ENCODE peak calls at places on chromosomes 6 and 20, in nine cellular contexts. N, Y, K, O, Z, U, J, F and R are unnamed samples.

GRCh38 chr6:139247618-139248017 is 44.2 kb downstream of the TXLNB start:
- DNase-seq in J (no peak), N (no peak), F (no peak), K (no peak), U (no peak), Z (no peak), Y (no peak), O (no peak), R (no peak)

GRCh38 chr6:81265106-81265505 is 487.4 kb downstream of the TENT5A start:
- DNase-seq in U (no peak), O (no peak), Y (peak), K (peak), J (no peak), Z (no peak), F (peak), N (no peak), R (no peak)

GRCh38 chr20:2746636-2747265 is 53.7 kb downstream of the CPXM1 start:
- DNase-seq in J (no peak), O (no peak), Z (no peak), Y (no peak), U (peak), F (peak), N (no peak), K (no peak), R (no peak)

GRCh38 chr6:12311106-12311505 is 20.9 kb downstream of the EDN1 start:
- DNase-seq in O (peak), N (no peak), U (no peak), Z (no peak), Y (no peak), J (no peak), K (no peak), F (no peak), R (no peak)

GRCh38 chr6:79420054-79420453 is 117.2 kb downstream of the LCA5 start:
- DNase-seq in O (no peak), F (no peak), Y (no peak), K (no peak), J (no peak), Z (no peak), U (no peak), N (no peak), R (no peak)

GRCh38 chr6:93418113-93418447 is 1.3 kb downstream of the EPHA7 start:
- DNase-seq in Y (peak), K (no peak), O (no peak), N (no peak), U (no peak), Z (no peak), F (no peak), J (no peak), R (no peak)

GRCh38 chr6:5782783-5783567 is 223.8 kb downstream of the NRN1 start:
- DNase-seq in U (no peak), Y (no peak), Z (no peak), J (no peak), F (peak), K (peak), N (no peak), O (no peak), R (no peak)

GRCh38 chr20:18058661-18059467 is 1.1 kb upstream of the OVOL2 start:
- DNase-seq in N (no peak), O (peak), J (no peak), F (no peak), Y (peak), Z (peak), K (no peak), U (no peak), R (no peak)

GRCh38 chr6:27188206-27188884 is 59.2 kb upstream of the PRSS16 start:
- DNase-seq in O (peak), Z (peak), K (peak), J (peak), F (peak), Y (peak), U (peak), N (no peak), R (no peak)

GRCh38 chr20:3749689-3750639 is 17.5 kb downstream of the HSPA12B start:
- DNase-seq in O (peak), N (no peak), F (no peak), Y (peak), Z (peak), K (no peak), U (peak), J (peak), R (no peak)
- TF ChIP-seq CTCF in O (peak), N (peak), F (peak), Y (peak), Z (peak), K (peak), U (peak), J (peak), R (peak)

DNA sequence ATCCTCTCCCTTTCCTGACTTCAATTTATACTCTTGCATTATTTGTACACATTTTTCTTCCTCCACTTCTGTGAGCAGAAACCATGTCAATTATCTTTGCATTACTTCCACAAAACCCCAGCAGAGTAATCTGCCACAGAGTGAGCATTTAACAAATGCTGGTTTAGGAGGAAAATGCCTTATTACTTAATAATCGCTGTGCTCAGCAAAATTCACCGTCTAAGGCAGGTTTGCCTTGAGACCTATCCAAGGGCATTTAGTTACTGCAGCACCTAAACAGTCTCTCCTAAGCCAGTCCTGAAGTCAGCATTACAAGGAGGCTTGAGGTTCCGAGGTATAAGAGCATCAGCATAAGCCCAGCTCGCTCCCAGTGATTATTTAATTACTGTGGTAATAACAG is 28.3 kb downstream of the MAP7 start:
- DNase-seq in Y (no peak), K (no peak), N (no peak), Z (no peak), U (no peak), J (no peak), F (no peak), O (no peak), R (no peak)
- H3K4me3 ChIP-seq in Y (no peak), K (no peak), N (no peak), Z (no peak), U (no peak), J (no peak), F (no peak), O (no peak), R (no peak)

GRCh38 chr6:13814938-13815575 is 700 bp upstream of the MCUR1 start:
- DNase-seq in Z (peak), O (no peak), U (no peak), N (no peak), F (no peak), K (no peak), Y (no peak), J (peak), R (no peak)

GRCh38 chr6:13813011-13813410 is 1.3 kb downstream of the MCUR1 start:
- DNase-seq in N (no peak), O (peak), J (peak), Y (no peak), U (no peak), Z (no peak), K (no peak), F (no peak), R (no peak)

GRCh38 chr6:13812359-13812642 is 2.1 kb downstream of the MCUR1 start:
- DNase-seq in O (no peak), Z (no peak), J (no peak), F (no peak), U (no peak), K (no peak), Y (no peak), N (no peak), R (no peak)

GRCh38 chr6:13813621-13814175 is 659 bp downstream of the MCUR1 start:
- DNase-seq in U (no peak), Z (peak), O (peak), F (peak), J (no peak), N (peak), Y (peak), K (peak), R (no peak)

DNA sequence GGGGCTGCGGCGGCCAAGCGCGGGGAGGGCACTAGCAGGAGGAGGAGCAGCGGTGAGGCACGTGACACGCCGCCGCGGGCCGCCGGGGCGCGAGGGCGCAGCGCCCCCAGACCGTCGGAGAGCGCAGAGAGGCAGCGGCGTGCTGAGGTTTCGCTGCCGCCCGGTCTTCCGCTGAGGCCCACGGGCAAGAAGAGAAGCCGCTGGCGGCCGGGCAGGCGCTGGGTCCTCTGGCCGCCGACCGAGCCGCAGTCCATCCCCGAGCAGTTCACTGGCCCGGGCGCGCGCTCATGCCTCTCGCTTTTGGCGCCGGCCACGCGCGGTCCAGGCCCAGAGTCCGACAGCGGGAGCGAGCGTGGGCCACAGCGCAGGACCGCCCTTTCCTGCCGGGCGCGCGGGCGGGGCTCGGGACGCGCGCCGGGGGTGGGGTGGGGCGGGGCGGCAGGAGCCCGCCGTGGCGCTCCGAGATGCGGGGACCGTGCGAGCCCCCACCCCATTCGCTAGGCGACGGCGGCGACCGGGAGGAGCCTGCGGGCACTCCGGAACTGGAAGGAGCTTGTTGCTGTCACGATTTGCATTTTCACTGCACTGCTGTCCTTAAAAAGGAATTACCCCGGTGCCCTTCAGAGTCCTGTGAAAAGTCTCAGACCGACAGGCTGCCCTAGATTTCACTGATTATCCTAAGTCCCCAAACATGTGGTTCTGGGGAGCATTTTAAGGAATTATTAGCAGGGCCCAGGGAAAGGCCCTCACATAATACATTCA is at the start of gene MCUR1:
- DNase-seq in U (peak), J (peak), F (peak), Y (peak), O (peak), K (peak), N (peak), Z (peak), R (no peak)
- TF ChIP-seq CTCF in U (no peak), J (peak), F (no peak), Y (peak), O (no peak), K (no peak), N (peak), Z (peak), R (no peak)

DNA sequence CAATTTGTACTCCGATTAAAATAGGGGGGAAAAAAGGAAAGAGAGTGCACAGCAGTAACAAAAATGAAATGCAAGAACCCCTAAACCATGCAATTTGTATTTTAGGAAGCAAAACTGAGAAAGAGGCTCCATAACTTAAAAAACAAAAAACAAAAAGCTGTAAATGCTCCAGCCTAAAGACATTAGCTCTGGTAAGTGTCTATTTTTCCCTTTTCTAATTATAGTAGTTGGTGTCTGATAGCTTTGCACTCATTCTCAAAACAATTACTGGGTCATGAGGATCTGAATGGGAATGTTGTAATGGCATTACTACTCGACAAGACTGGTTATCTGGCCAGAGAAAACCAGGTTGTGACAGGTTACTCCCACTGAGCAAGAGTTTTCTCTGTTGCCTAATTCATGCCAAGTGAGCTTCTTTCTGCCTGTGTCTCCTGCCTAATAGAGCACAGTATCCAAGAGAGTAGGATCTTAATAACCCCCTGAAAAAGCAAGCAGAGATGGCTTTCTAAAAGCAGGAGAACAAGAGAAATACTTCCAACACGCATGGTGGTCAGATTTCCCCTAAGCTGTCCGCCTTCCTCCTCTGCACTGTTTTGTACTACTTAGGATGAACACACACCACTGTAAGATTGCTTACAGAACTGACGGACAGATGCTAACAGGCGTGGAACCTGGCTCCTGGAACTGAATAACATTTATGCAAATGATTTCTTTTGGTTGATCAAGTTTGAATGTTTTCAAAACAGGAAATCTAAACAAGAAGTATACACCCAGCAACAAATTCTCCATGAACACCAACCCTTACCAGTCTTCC is 86.4 kb downstream of the FKBP5 start:
- DNase-seq in Z (peak), O (peak), K (peak), Y (peak), U (peak), F (no peak), N (no peak), J (peak), R (no peak)
- H3K4me3 ChIP-seq in Z (peak), O (no peak), K (peak), Y (no peak), U (no peak), F (peak), N (peak), J (no peak), R (no peak)

GRCh38 chr6:90695316-90695715 is 108.4 kb upstream of the MAP3K7 start:
- DNase-seq in O (no peak), N (no peak), Z (no peak), Y (no peak), U (no peak), F (no peak), K (no peak), J (no peak), R (no peak)

GRCh38 chr6:90689172-90689571 is 102.3 kb upstream of the MAP3K7 start:
- DNase-seq in Y (no peak), Z (no peak), J (no peak), U (no peak), N (no peak), O (no peak), F (no peak), K (no peak), R (no peak)

GRCh38 chr6:90694802-90695201 is 107.9 kb upstream of the MAP3K7 start:
- DNase-seq in Z (peak), J (no peak), K (no peak), O (no peak), N (no peak), Y (no peak), U (no peak), F (no peak), R (no peak)

GRCh38 chr6:90687751-90688380 is 101.0 kb upstream of the MAP3K7 start:
- DNase-seq in Y (no peak), J (no peak), Z (no peak), O (no peak), N (no peak), K (no peak), F (no peak), U (no peak), R (no peak)

DNA sequence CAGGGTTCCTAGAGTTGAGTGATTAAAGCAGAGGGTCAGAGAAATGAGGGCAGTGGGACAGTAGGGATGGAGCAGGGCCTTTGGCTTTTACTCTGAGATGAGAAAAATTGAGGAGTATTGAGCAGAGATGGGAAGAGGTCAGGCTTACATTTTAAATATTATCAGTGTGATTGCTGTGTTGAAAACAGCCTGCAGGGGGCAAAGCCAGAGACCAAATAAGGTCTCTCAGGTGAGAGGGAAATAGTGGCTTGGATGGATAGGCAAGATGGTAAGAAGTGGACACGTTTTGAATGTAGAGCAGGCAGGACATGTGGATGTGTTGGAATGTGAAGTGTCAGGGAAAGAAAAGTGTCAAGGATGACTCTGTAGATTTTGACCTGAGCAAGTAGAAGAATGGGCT is 105.0 kb upstream of the MAP3K7 start:
- DNase-seq in F (no peak), Y (no peak), N (no peak), K (no peak), J (no peak), Z (no peak), O (peak), U (no peak), R (no peak)
- TF ChIP-seq CTCF in F (no peak), Y (no peak), N (no peak), K (no peak), J (peak), Z (no peak), O (peak), U (no peak), R (peak)

GRCh38 chr6:113315879-113316278 is 541.3 kb upstream of the MARCKS start:
- DNase-seq in O (peak), U (no peak), F (no peak), Y (no peak), K (no peak), J (no peak), Z (no peak), N (no peak), R (no peak)
- H3K4me3 ChIP-seq in O (no peak), U (no peak), F (no peak), Y (no peak), K (no peak), J (no peak), Z (no peak), N (no peak), R (no peak)

GRCh38 chr6:126199482-126199881 is 140.4 kb upstream of the CENPW start:
- DNase-seq in N (no peak), K (no peak), O (no peak), F (no peak), J (no peak), Z (no peak), Y (no peak), U (no peak), R (no peak)
- TF ChIP-seq CTCF in N (no peak), K (no peak), O (no peak), F (no peak), J (no peak), Z (no peak), Y (no peak), U (no peak), R (no peak)

GRCh38 chr20:32017711-32018251 is 7.5 kb downstream of the CCM2L start:
- DNase-seq in U (peak), Y (peak), Z (peak), J (peak), K (no peak), N (no peak), F (no peak), O (peak), R (no peak)

GRCh38 chr20:32019156-32019510 is 8.9 kb downstream of the CCM2L start:
- DNase-seq in Z (peak), K (no peak), O (no peak), Y (peak), N (no peak), J (no peak), F (no peak), U (no peak), R (no peak)

GRCh38 chr20:32021091-32021490 is 10.9 kb downstream of the CCM2L start:
- DNase-seq in Z (no peak), U (no peak), J (no peak), K (no peak), N (no peak), Y (no peak), O (no peak), F (no peak), R (no peak)

GRCh38 chr20:32019563-32020463 is 9.6 kb downstream of the CCM2L start:
- DNase-seq in U (no peak), F (no peak), J (no peak), Z (no peak), Y (no peak), K (no peak), O (no peak), N (no peak), R (no peak)

GRCh38 chr20:32018269-32019155 is 8.3 kb downstream of the CCM2L start:
- DNase-seq in F (no peak), Y (peak), O (peak), K (no peak), Z (peak), J (no peak), N (peak), U (peak), R (no peak)
- H3K4me3 ChIP-seq in F (peak), Y (peak), O (peak), K (peak), Z (peak), J (peak), N (peak), U (peak), R (no peak)

GRCh38 chr6:1689141-1689540 is 79.4 kb downstream of the FOXC1 start:
- DNase-seq in Y (no peak), Z (no peak), N (no peak), K (no peak), U (no peak), J (no peak), O (peak), F (no peak), R (peak)

GRCh38 chr6:1687402-1687801 is 77.7 kb downstream of the FOXC1 start:
- DNase-seq in Y (no peak), O (no peak), F (no peak), U (no peak), J (no peak), Z (no peak), N (no peak), K (no peak), R (no peak)

GRCh38 chr6:1688396-1688795 is 78.7 kb downstream of the FOXC1 start:
- DNase-seq in J (no peak), U (no peak), N (no peak), Z (no peak), K (no peak), F (no peak), Y (no peak), O (no peak), R (no peak)

GRCh38 chr6:1686117-1687098 is 76.7 kb downstream of the FOXC1 start:
- DNase-seq in Z (peak), F (no peak), O (peak), J (no peak), U (no peak), Y (no peak), N (no peak), K (peak), R (peak)
- TF ChIP-seq CTCF in Z (peak), F (no peak), O (peak), J (no peak), U (no peak), Y (peak), N (peak), K (peak), R (peak)

DNA sequence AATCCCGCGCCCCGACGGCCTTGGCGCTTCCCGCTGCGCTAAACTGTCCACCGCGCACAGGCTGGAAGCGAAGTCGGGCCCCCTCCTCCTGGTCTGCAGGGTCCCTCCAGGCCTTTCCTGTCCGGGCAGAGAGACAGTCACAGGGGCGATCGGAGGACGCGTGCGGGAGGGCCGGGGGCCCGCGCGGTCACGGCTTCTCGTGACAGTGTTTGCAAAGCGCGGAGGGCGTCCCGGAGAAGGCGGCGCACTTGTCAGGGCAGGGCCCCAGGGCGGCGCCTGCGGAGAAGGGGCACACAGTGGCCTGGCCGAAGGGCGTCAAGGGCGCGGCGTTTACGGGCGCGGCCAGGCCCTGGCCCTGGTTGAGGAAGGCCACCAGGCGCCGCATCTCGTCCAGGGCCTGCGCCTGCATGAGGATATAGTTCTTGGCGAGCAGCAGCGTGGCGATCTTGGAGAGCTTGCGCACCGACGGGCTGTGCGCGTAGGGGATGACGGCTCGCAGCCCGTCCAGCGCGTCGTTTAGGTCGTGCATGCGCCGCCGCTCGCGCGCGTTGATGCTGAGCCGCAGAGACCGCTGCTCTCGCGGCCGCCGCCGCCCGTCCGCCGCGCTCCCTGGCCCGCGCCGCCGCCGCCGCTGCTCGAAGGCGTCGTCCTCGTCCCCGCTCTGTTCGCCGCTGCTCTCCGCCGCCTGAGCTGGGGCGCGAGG is 751 bp downstream of the BHLHE23 start:
- DNase-seq in K (peak), O (peak), F (no peak), J (no peak), Y (no peak), N (no peak), U (no peak), Z (peak), R (no peak)
- H3K4me3 ChIP-seq in K (no peak), O (no peak), F (peak), J (no peak), Y (no peak), N (peak), U (no peak), Z (no peak), R (no peak)